ENCODE peak calls at places on chromosomes 3 and 15, in four cellular contexts. J is RPMI7951, B is NCI-H226, V is right atrium auricular region. E is an unnamed sample.
A peak's percentile ranks its signal among the peaks of the same experiment; 100 is the strongest.

GRCh38 chr15:52010633-52011595 is 8.1 kb upstream of the MAPK6 start:
- DNase-seq in J (peak; percentile 90), B (peak; percentile 63), V (peak; percentile 36), E (peak; percentile 31)

GRCh38 chr15:81575436-81576123 is 201.6 kb upstream of the TMC3 start:
- DNase-seq in J (no peak), B (no peak), V (no peak), E (no peak)

GRCh38 chr3:124033360-124034015 is 41.6 kb upstream of the ROPN1 start:
- DNase-seq in V (no peak), B (no peak), J (peak; percentile 10), E (peak; percentile 60)

GRCh38 chr15:58243083-58243482 is 104.9 kb downstream of the AQP9 start:
- DNase-seq in B (no peak), J (no peak), V (no peak), E (no peak)

GRCh38 chr15:73426458-73426994 is 16.4 kb upstream of the REC114 start:
- DNase-seq in B (no peak), J (no peak), V (no peak), E (no peak)

GRCh38 chr3:14266361-14266760 is 87.7 kb downstream of the LSM3 start:
- DNase-seq in V (no peak), J (peak; percentile 95), B (peak; percentile 16), E (peak; percentile 87)

GRCh38 chr3:125156491-125156890 is 56.1 kb downstream of the SLC12A8 start:
- DNase-seq in V (peak; percentile 26), B (no peak), J (no peak), E (no peak)

GRCh38 chr3:197465996-197466549 is 89.7 kb downstream of the BDH1 start:
- DNase-seq in V (no peak), B (peak; percentile 87), J (peak; percentile 99), E (peak; percentile 55)

GRCh38 chr15:61518191-61518950 is 289.3 kb upstream of the RORA start:
- DNase-seq in J (peak; percentile 15), V (no peak), B (peak; percentile 31), E (no peak)

GRCh38 chr3:129123314-129124060 is 1.9 kb upstream of the RAB43 start:
- DNase-seq in J (no peak), V (no peak), B (no peak), E (peak; percentile 44)

GRCh38 chr3:179921500-179921899 is 115.2 kb downstream of the PEX5L start:
- DNase-seq in V (no peak), J (no peak), B (no peak), E (no peak)

GRCh38 chr3:28077566-28077965 is 163.9 kb upstream of the CMC1 start:
- DNase-seq in J (peak; percentile 52), V (peak; percentile 63), B (no peak), E (peak; percentile 26)

GRCh38 chr15:75842722-75843617 is at the start of gene UBE2Q2:
- DNase-seq in V (peak; percentile 67), J (peak; percentile 79), B (peak; percentile 70), E (peak; percentile 88)

GRCh38 chr15:71565006-71565405 is 245.3 kb upstream of the NR2E3 start:
- DNase-seq in V (no peak), J (no peak), B (no peak), E (no peak)

GRCh38 chr15:90231028-90232017 is 2.4 kb downstream of the CIB1 start:
- DNase-seq in V (no peak), J (no peak), B (no peak), E (no peak)

GRCh38 chr15:75037685-75038084 is 14.3 kb downstream of the PPCDC start:
- DNase-seq in J (peak; percentile 54), B (peak; percentile 45), V (no peak), E (no peak)

GRCh38 chr3:42456211-42456610 is 45.8 kb upstream of the LYZL4 start:
- DNase-seq in J (no peak), B (no peak), V (no peak), E (no peak)

GRCh38 chr3:177306252-177306651 is 109.0 kb upstream of the TBL1XR1 start:
- DNase-seq in B (no peak), J (no peak), V (no peak), E (no peak)

GRCh38 chr15:67587754-67588153 is 45.3 kb downstream of the MAP2K5 start:
- DNase-seq in J (no peak), V (no peak), B (no peak), E (no peak)

GRCh38 chr15:56749982-56750381 is 16.7 kb upstream of the ZNF280D start:
- DNase-seq in J (no peak), B (no peak), V (no peak), E (peak; percentile 36)

E was measured in GM03348.